ENCODE peak calls at places on chromosomes 12 and 14, in ten cellular contexts. F is neuronal stem cell; A is transverse colon; H is iPS-NIHi11; O is CD4-positive, alpha-beta memory T cell; G is uterus; I is lower leg skin; Z is heart right ventricle; D is stromal cell of bone marrow; N is H54. L is an unnamed sample.

GRCh38 chr14:54567634-54568561 is 970 bp downstream of the SAMD4A start:
- DNase-seq in F (peak), A (peak), H (peak), O (peak), G (peak), I (peak), Z (peak), D (no peak), N (no peak), L (peak)

GRCh38 chr12:124917135-124917840 is 2.8 kb upstream of the UBC start:
- DNase-seq in F (peak), A (peak), H (peak), O (peak), G (peak), I (peak), Z (peak), D (peak), N (no peak), L (peak)

GRCh38 chr12:110717037-110717436 is 25.7 kb downstream of the PPP1CC start:
- DNase-seq in F (no peak), A (no peak), H (no peak), O (no peak), G (no peak), I (no peak), Z (no peak), D (no peak), N (no peak), L (no peak)

GRCh38 chr12:57066245-57066644 is 12.3 kb downstream of the NEMP1 start:
- DNase-seq in F (no peak), A (no peak), H (no peak), O (no peak), G (no peak), I (no peak), Z (no peak), D (no peak), N (no peak), L (no peak)

GRCh38 chr12:91983935-91984334 is 161.7 kb downstream of the BTG1 start:
- DNase-seq in F (no peak), A (no peak), H (peak), O (no peak), G (no peak), I (no peak), Z (no peak), D (no peak), N (no peak), L (peak)

GRCh38 chr12:56154246-56154771 is 1.9 kb downstream of the MYL6B start:
- DNase-seq in F (no peak), A (no peak), H (no peak), O (no peak), G (no peak), I (no peak), Z (no peak), D (no peak), N (no peak), L (no peak)

GRCh38 chr12:1644523-1645438 is 15.8 kb downstream of the WNT5B start:
- DNase-seq in F (no peak), A (peak), H (no peak), O (no peak), G (peak), I (peak), Z (peak), D (peak), N (no peak), L (peak)

GRCh38 chr12:77914089-77914488 is 83.4 kb downstream of the NAV3 start:
- DNase-seq in F (no peak), A (no peak), H (no peak), O (no peak), G (no peak), I (no peak), Z (no peak), D (no peak), N (no peak), L (no peak)

GRCh38 chr12:5796171-5797091 is 148.6 kb downstream of the ANO2 start:
- DNase-seq in F (peak), A (peak), H (peak), O (no peak), G (no peak), I (no peak), Z (peak), D (no peak), N (peak), L (peak)

GRCh38 chr12:108519558-108519957 is 4.5 kb downstream of the FICD start:
- DNase-seq in F (no peak), A (no peak), H (peak), O (no peak), G (no peak), I (no peak), Z (no peak), D (no peak), N (no peak), L (peak)

GRCh38 chr12:3168775-3169221 is 91.6 kb downstream of the TSPAN9 start:
- DNase-seq in F (no peak), A (no peak), H (peak), O (no peak), G (peak), I (peak), Z (no peak), D (peak), N (peak), L (peak)

GRCh38 chr12:93186131-93186530 is 191.6 kb upstream of the NUDT4 start:
- DNase-seq in F (no peak), A (no peak), H (no peak), O (no peak), G (no peak), I (no peak), Z (no peak), D (no peak), N (no peak), L (no peak)

GRCh38 chr12:89370850-89371249 is 18.5 kb upstream of the DUSP6 start:
- DNase-seq in F (no peak), A (no peak), H (no peak), O (no peak), G (no peak), I (no peak), Z (no peak), D (no peak), N (no peak), L (no peak)

GRCh38 chr12:106003297-106003696 is 135.5 kb downstream of the NUAK1 start:
- DNase-seq in F (no peak), A (no peak), H (no peak), O (no peak), G (no peak), I (no peak), Z (no peak), D (no peak), N (no peak), L (no peak)

GRCh38 chr14:32984531-32984930 is 45.9 kb downstream of the NPAS3 start:
- DNase-seq in F (no peak), A (no peak), H (no peak), O (no peak), G (no peak), I (no peak), Z (no peak), D (no peak), N (no peak), L (no peak)

GRCh38 chr14:56888274-56888673 is 78.0 kb upstream of the OTX2 start:
- DNase-seq in F (peak), A (no peak), H (no peak), O (no peak), G (no peak), I (no peak), Z (no peak), D (no peak), N (no peak), L (no peak)

GRCh38 chr12:117853600-117853999 is 115.2 kb downstream of the KSR2 start:
- DNase-seq in F (no peak), A (peak), H (no peak), O (no peak), G (no peak), I (no peak), Z (no peak), D (no peak), N (peak), L (no peak)

GRCh38 chr12:55927588-55928502 is at the start of gene PYM1:
- DNase-seq in F (peak), A (peak), H (peak), O (peak), G (peak), I (peak), Z (peak), D (peak), N (peak), L (peak)

GRCh38 chr14:92108345-92109254 is 2.2 kb upstream of the ATXN3 start:
- DNase-seq in F (no peak), A (no peak), H (peak), O (no peak), G (no peak), I (no peak), Z (no peak), D (no peak), N (no peak), L (peak)

GRCh38 chr12:46554461-46554860 is 181.9 kb upstream of the SLC38A2 start:
- DNase-seq in F (no peak), A (no peak), H (no peak), O (no peak), G (no peak), I (no peak), Z (no peak), D (peak), N (no peak), L (no peak)